ENCODE peak calls at places on chromosomes 1 and 21, in six cellular contexts. B is GM20000, P is suprapubic skin, Z is glutamatergic neuron, Q is progenitor cell of endocrine pancreas, C is endothelial cell. F is an unnamed sample.

GRCh38 chr1:42957880-42958487 is 684 bp downstream of the SLC2A1 start:
- DNase-seq in C (peak; percentile 61), B (peak; percentile 96), Q (peak; percentile 42), Z (peak; percentile 74), P (no peak), F (peak; percentile 77)

GRCh38 chr1:38129473-38129872 is 82.9 kb upstream of the POU3F1 start:
- DNase-seq in Z (no peak), C (no peak), Q (no peak), B (no peak), P (no peak), F (peak; percentile 22)

GRCh38 chr21:46457801-46458314 is 833 bp upstream of the DIP2A start:
- DNase-seq in Z (peak; percentile 37), Q (peak; percentile 19), P (no peak), B (peak; percentile 51), C (no peak), F (peak; percentile 77)

GRCh38 chr1:110035236-110035752 is 870 bp downstream of the STRIP1 start:
- DNase-seq in Z (no peak), B (no peak), C (no peak), P (no peak), Q (no peak), F (no peak)

GRCh38 chr1:20558180-20558579 is 5.8 kb downstream of the FAM43B start:
- DNase-seq in B (no peak), Z (no peak), Q (no peak), C (no peak), P (no peak), F (no peak)

GRCh38 chr1:30368841-30369240 is 354.5 kb downstream of the MATN1 start:
- DNase-seq in Z (no peak), P (no peak), C (no peak), B (no peak), Q (no peak), F (no peak)

GRCh38 chr1:44810101-44810761 is 1.9 kb downstream of the BTBD19 start:
- DNase-seq in Q (no peak), C (no peak), Z (peak; percentile 13), P (peak; percentile 86), B (no peak), F (peak; percentile 84)

GRCh38 chr1:202694354-202694753 is 15.9 kb downstream of the SYT2 start:
- DNase-seq in B (no peak), C (no peak), Z (no peak), P (no peak), Q (no peak), F (no peak)

GRCh38 chr1:162175393-162175792 is 105.9 kb downstream of the NOS1AP start:
- DNase-seq in Z (no peak), C (peak; percentile 36), Q (no peak), B (no peak), P (no peak), F (no peak)

GRCh38 chr21:16841917-16842316 is 670.9 kb upstream of the CXADR start:
- DNase-seq in B (no peak), C (no peak), Z (no peak), P (no peak), Q (no peak), F (no peak)

GRCh38 chr21:37983336-37984095 is 67.3 kb upstream of the KCNJ6 start:
- DNase-seq in Z (no peak), B (no peak), P (no peak), Q (no peak), C (no peak), F (no peak)

GRCh38 chr1:65148548-65149390 is 766 bp downstream of the AK4 start:
- DNase-seq in B (peak; percentile 83), Z (peak; percentile 39), P (no peak), C (peak; percentile 52), Q (peak; percentile 34), F (peak; percentile 85)
- TF ChIP-seq CTCF in B (no peak), Z (no peak), P (no peak), C (no peak), Q (no peak), F (no peak)

GRCh38 chr1:167258858-167259257 is 38.2 kb downstream of the POU2F1 start:
- DNase-seq in P (no peak), B (no peak), Z (no peak), Q (no peak), C (no peak), F (peak; percentile 67)
- TF ChIP-seq CTCF in P (no peak), B (no peak), Z (no peak), Q (no peak), C (no peak), F (no peak)

DNA sequence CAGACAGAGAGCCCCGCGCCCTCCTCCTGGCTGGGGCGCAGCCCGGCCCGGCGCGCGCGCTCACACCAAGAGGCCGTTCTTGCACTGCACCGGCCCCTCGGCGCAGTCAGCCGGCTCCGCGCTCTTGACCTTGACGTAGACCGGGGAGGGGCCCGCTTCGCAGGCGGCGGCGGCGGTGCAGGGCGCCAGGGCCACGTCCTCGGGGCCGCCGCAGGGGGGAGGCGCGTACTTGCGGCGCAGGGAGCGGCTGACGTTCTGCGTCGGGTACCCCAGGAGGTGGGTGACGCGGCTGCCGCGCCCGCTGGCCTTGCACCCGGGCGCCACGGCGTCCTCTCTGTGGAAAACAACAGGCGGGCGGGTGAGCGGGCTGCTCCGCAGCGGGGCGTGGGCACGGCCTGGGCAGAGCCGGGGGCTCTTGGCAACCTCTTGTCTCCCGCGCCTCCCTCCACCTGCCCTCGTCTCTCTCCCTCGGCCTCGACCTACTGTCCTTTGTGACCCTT is 7.7 kb downstream of the VSIG8 start:
- DNase-seq in Q (peak; percentile 64), P (peak; percentile 93), C (peak; percentile 35), B (peak; percentile 77), Z (peak; percentile 78), F (peak; percentile 93)
- TF ChIP-seq CTCF in Q (peak; percentile 8), P (no peak), C (no peak), B (no peak), Z (no peak), F (no peak)

GRCh38 chr1:14850563-14850962 is 252.1 kb downstream of the KAZN start:
- DNase-seq in B (peak; percentile 24), Z (no peak), C (no peak), P (no peak), Q (no peak), F (no peak)
- TF ChIP-seq CTCF in B (no peak), Z (no peak), C (no peak), P (no peak), Q (peak; percentile 42), F (no peak)

DNA sequence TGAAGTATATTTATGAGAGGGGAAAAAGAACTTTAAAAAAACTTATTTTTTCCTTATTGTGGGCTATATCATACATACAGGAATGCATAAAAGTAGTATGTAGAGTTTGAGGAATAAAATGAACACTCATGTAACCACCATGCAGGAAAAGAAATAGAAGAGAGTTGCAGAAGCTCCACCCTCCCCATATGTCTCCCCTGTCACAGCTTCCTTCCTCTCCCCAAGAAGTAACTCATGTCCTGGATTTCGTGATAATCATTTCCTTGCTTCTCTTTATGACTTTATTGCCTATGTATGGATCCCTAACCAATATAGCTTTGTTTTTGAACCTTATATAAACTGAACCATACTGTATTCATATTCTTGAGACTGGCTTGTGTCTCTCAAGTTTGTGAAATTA is 126.4 kb downstream of the ZZZ3 start:
- DNase-seq in Q (no peak), P (no peak), C (no peak), B (no peak), Z (no peak), F (no peak)
- TF ChIP-seq CTCF in Q (no peak), P (no peak), C (no peak), B (no peak), Z (no peak), F (no peak)

GRCh38 chr21:39612233-39613028 is at the start of gene B3GALT5:
- DNase-seq in Q (peak; percentile 37), B (peak; percentile 25), P (no peak), Z (peak; percentile 71), C (peak; percentile 72), F (no peak)
- TF ChIP-seq CTCF in Q (peak; percentile 35), B (no peak), P (no peak), Z (no peak), C (no peak), F (no peak)